ENCODE peak calls at places on chromosomes 2 and 18, in four cellular contexts. Z is HepG2, E is A549, G is GM12878. J is an unnamed sample.

GRCh38 chr18:808086-808485 is 4.0 kb downstream of the YES1 start:
- DNase-seq in Z (no peak), E (no peak), G (no peak), J (peak)

GRCh38 chr2:54422072-54422581 is 34.0 kb upstream of the SPTBN1 start:
- DNase-seq in Z (no peak), E (no peak), G (no peak), J (no peak)

GRCh38 chr2:38216886-38217285 is 140.9 kb upstream of the CYP1B1 start:
- DNase-seq in G (no peak), E (no peak), Z (no peak), J (no peak)

GRCh38 chr2:112793449-112793978 is 9.2 kb upstream of the IL1A start:
- DNase-seq in E (no peak), Z (no peak), G (no peak), J (no peak)

GRCh38 chr2:109722026-109722425 is 72.1 kb upstream of the RGPD5 start:
- DNase-seq in Z (no peak), E (no peak), G (no peak), J (no peak)

GRCh38 chr2:10316336-10316735 is 13.6 kb downstream of the HPCAL1 start:
- DNase-seq in G (no peak), Z (no peak), E (no peak), J (no peak)

GRCh38 chr2:139007130-139007529 is 226.9 kb upstream of the NXPH2 start:
- DNase-seq in E (no peak), Z (no peak), G (no peak), J (no peak)

GRCh38 chr2:68125821-68126220 is 31.9 kb upstream of the PNO1 start:
- DNase-seq in E (no peak), G (no peak), Z (no peak), J (no peak)

GRCh38 chr2:234623521-234623991 is 126.7 kb upstream of the ARL4C start:
- DNase-seq in Z (no peak), E (no peak), G (no peak), J (no peak)

GRCh38 chr18:41128126-41128525 is 826.9 kb upstream of the PIK3C3 start:
- DNase-seq in G (no peak), Z (no peak), E (no peak), J (no peak)

GRCh38 chr2:42261531-42262195 is 92.5 kb downstream of the EML4 start:
- DNase-seq in Z (no peak), E (no peak), G (no peak), J (no peak)

GRCh38 chr2:182862003-182862402 is 4.4 kb downstream of the FRZB start:
- DNase-seq in Z (no peak), G (no peak), E (no peak), J (no peak)

GRCh38 chr18:55861266-55861665 is 273.3 kb upstream of the TCF4 start:
- DNase-seq in G (no peak), E (no peak), Z (no peak), J (peak)

GRCh38 chr2:240450532-240451107 is 15.2 kb downstream of the GPC1 start:
- DNase-seq in Z (no peak), G (no peak), E (no peak), J (no peak)

GRCh38 chr2:25368650-25369049 is 26.9 kb upstream of the DNMT3A start:
- DNase-seq in Z (no peak), G (no peak), E (no peak), J (no peak)

GRCh38 chr2:128510701-128511100 is 192.0 kb upstream of the HS6ST1 start:
- DNase-seq in G (no peak), E (no peak), Z (no peak), J (no peak)

GRCh38 chr2:49002750-49003149 is 151.6 kb downstream of the FSHR start:
- DNase-seq in E (no peak), G (no peak), Z (no peak), J (no peak)

GRCh38 chr2:205772983-205773382 is 90.7 kb downstream of the NRP2 start:
- DNase-seq in G (no peak), Z (no peak), E (no peak), J (no peak)

GRCh38 chr2:197037863-197038398 is 111.4 kb upstream of the PGAP1 start:
- DNase-seq in Z (no peak), G (no peak), E (no peak), J (no peak)

GRCh38 chr18:11909081-11909410 is 929 bp upstream of the MPPE1 start:
- DNase-seq in Z (no peak), E (no peak), G (no peak), J (no peak)
- TF ChIP-seq JUNB in Z (no peak), E (no peak), G (no peak), J (no peak)

GRCh38 chr18:48621815-48622555 is 83.2 kb downstream of the CTIF start:
- DNase-seq in G (no peak), Z (no peak), E (no peak), J (no peak)

GRCh38 chr18:48619501-48619900 is 80.7 kb downstream of the CTIF start:
- DNase-seq in E (no peak), Z (no peak), G (no peak), J (no peak)

GRCh38 chr18:48619016-48619415 is 80.2 kb downstream of the CTIF start:
- DNase-seq in Z (no peak), G (no peak), E (no peak), J (no peak)

GRCh38 chr18:48622911-48623431 is 84.1 kb downstream of the CTIF start:
- DNase-seq in E (no peak), G (no peak), Z (no peak), J (no peak)

GRCh38 chr18:48621240-48621639 is 82.4 kb downstream of the CTIF start:
- DNase-seq in Z (no peak), G (no peak), E (peak), J (no peak)
- TF ChIP-seq HDAC2 in Z (no peak), G (no peak), E (no peak), J (no peak)

GRCh38 chr2:64525323-64525625 is 1.1 kb downstream of the AFTPH start:
- DNase-seq in G (no peak), Z (peak), E (no peak), J (peak)
- TF ChIP-seq JUNB in G (peak), Z (no peak), E (no peak), J (no peak)

DNA sequence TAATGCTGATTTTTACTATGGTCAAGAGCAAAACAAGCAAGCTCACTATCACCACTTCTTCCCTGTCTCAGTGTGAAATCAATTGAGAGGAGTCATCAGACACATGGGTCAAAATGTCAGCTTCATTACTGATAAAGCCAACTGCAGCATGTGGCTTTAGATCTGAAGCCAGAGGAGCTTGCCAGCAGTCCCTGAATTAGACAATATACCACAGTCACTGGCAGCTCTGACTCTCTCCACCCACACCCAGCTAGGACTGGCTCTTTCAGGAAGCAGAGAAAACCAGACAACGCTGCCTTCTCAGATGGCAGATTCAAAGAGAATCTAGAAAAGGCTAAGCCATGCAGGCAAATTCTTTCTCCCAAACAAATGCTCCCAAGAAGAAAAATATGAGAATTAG is 20.0 kb upstream of the ASB18 start:
- DNase-seq in E (no peak), G (no peak), Z (no peak), J (no peak)
- TF ChIP-seq HDAC2 in E (no peak), G (no peak), Z (no peak), J (no peak)

GRCh38 chr2:45045706-45046105 is 36.5 kb upstream of the SIX2 start:
- DNase-seq in Z (no peak), G (no peak), E (no peak), J (no peak)
- TF ChIP-seq JUNB in Z (no peak), G (no peak), E (no peak), J (no peak)

GRCh38 chr18:47996091-47996541 is 65.7 kb upstream of the SMAD2 start:
- DNase-seq in Z (no peak), E (no peak), G (no peak), J (no peak)

GRCh38 chr18:48000701-48001100 is 70.2 kb upstream of the SMAD2 start:
- DNase-seq in G (no peak), E (no peak), Z (no peak), J (no peak)

GRCh38 chr18:47997338-47997780 is 66.9 kb upstream of the SMAD2 start:
- DNase-seq in G (no peak), E (no peak), Z (no peak), J (peak)

GRCh38 chr18:48002933-48003365 is 72.5 kb upstream of the SMAD2 start:
- DNase-seq in G (no peak), Z (no peak), E (peak), J (no peak)

DNA sequence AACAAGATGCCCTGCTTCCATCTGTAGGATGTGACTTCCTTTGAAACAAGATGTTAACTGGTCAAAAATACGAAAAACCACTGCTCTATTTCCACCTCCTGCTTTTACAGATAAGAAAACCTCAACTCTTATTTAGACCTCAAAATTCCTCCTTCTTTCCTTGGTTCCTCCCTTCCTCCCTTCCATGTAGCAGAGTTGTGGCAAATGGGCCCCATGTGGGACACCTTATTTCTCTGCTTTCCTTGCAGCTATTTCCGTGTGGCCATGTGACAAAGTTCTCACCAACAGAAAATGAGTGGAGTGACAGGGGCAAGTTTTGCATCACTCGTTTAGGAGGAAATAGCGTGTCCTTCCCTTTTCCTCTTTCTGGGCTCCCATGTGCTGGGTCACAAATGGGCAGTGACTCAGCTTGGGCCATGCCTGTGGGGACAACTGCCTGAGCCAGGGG is 69.4 kb upstream of the SMAD2 start:
- DNase-seq in G (no peak), Z (no peak), E (no peak), J (peak)
- TF ChIP-seq HDAC2 in G (no peak), Z (no peak), E (no peak), J (no peak)

DNA sequence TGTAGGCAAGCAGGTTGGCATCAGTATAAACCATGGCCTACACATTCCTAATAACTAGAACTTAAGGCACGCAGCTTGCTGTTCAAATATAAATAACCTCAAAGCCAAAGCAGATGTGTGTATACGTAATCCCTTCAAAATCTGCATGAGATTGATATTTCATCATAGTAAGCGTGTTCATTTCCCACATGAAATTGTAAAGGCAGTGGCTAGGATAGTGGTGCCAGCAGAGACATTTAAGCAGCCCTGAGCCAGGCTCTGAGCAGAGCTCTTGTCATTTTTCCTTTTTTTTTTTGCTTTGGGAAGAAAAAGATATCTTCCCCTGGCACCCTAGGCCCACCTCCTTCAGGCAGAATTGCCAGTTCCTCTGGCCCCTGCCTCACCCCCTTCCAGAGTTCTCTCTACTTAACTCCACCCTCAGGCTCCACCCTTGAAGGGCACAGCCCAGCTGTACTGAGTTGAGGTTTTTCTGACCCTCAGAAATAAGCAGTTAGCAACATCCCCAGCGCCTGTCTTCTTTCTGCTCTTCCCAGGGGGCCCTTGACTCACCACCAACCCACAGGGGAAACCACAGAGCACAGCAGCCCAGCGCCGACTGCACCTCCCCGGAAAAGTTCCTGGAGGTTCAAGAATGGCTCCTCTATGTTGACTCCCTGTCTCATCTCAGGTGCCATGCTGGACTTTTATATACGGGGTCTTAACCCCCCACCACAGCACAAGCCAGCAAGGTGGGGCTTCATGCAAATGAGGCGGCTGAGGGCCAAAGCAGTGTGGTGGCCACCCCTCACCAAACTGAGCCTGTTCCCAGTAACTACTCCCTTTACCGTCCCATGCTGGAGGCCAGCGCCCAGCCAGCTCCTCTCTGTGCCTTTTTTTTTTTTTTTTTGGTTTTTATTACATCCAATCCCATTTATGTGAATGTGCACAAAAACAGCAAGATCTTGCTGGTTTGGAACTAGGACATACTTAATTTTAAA is 84.7 kb downstream of the EHD3 start:
- DNase-seq in E (no peak), Z (no peak), G (peak), J (no peak)
- TF ChIP-seq JUNB in E (no peak), Z (no peak), G (no peak), J (no peak)

GRCh38 chr2:99680946-99681345 is 191.1 kb upstream of the REV1 start:
- DNase-seq in G (no peak), Z (no peak), E (no peak), J (no peak)
- TF ChIP-seq HDAC2 in G (no peak), Z (no peak), E (no peak), J (no peak)

J was measured in K562.